ENCODE peak calls at places on chromosomes 6 and 20, in seven cellular contexts. F, E, H, J, C, D and Z are unnamed samples.

GRCh38 chr6:47922391-47922790 is 140.6 kb downstream of the OPN5 start:
- DNase-seq in F (no peak), E (no peak), H (no peak), J (no peak), C (no peak), D (no peak), Z (no peak)

GRCh38 chr20:63626424-63627128 is at the start of gene GMEB2:
- DNase-seq in F (no peak), E (peak), H (peak), J (peak), C (no peak), D (no peak), Z (peak)

GRCh38 chr20:56778765-56779195 is 149.7 kb downstream of the TFAP2C start:
- DNase-seq in F (no peak), E (no peak), H (no peak), J (no peak), C (no peak), D (no peak), Z (no peak)

GRCh38 chr20:60962367-60963045 is 289.6 kb upstream of the CDH4 start:
- DNase-seq in F (no peak), E (no peak), H (no peak), J (no peak), C (no peak), D (no peak), Z (no peak)

GRCh38 chr6:138107752-138108592 is 753 bp upstream of the PERP start:
- DNase-seq in F (no peak), E (no peak), H (peak), J (no peak), C (no peak), D (no peak), Z (peak)

GRCh38 chr6:76555090-76555489 is 482.6 kb upstream of the IMPG1 start:
- DNase-seq in F (no peak), E (no peak), H (no peak), J (no peak), C (no peak), D (no peak), Z (no peak)

GRCh38 chr6:5132741-5133140 is 47.6 kb downstream of the PPP1R3G start:
- DNase-seq in F (no peak), E (no peak), H (peak), J (peak), C (no peak), D (no peak), Z (peak)

GRCh38 chr6:147834377-147834776 is 325.9 kb downstream of the SAMD5 start:
- DNase-seq in F (no peak), E (peak), H (no peak), J (no peak), C (no peak), D (no peak), Z (no peak)

GRCh38 chr20:61387204-61387958 is 135.3 kb downstream of the CDH4 start:
- DNase-seq in F (no peak), E (no peak), H (no peak), J (peak), C (no peak), D (no peak), Z (no peak)

GRCh38 chr20:19026901-19027644 is 185.4 kb upstream of the SLC24A3 start:
- DNase-seq in F (no peak), E (no peak), H (no peak), J (no peak), C (no peak), D (no peak), Z (no peak)

GRCh38 chr20:24309596-24309995 is 159.8 kb upstream of the SYNDIG1 start:
- DNase-seq in F (no peak), E (no peak), H (no peak), J (no peak), C (no peak), D (no peak), Z (no peak)

GRCh38 chr6:11143394-11144371 is 32.2 kb upstream of the ERVFRD-1 start:
- DNase-seq in F (no peak), E (peak), H (no peak), J (peak), C (no peak), D (no peak), Z (no peak)

GRCh38 chr6:85865665-85866372 is 223.1 kb upstream of the SYNCRIP start:
- DNase-seq in F (no peak), E (peak), H (no peak), J (peak), C (no peak), D (no peak), Z (no peak)